ENCODE peak calls at places on chromosomes 2 and 18, in five cellular contexts. G, H, W, K and A are unnamed samples. For H3K4me1, the result is how much of the 10 kb centered on the place peaks cover.

GRCh38 chr2:182522428-182522896 is 95.6 kb upstream of the PDE1A start:
- DNase-seq in G (no peak), H (peak), W (no peak), K (no peak), A (no peak)

GRCh38 chr18:25146113-25146512 is 205.9 kb downstream of the ZNF521 start:
- DNase-seq in G (no peak), H (no peak), W (no peak), K (no peak), A (no peak)

GRCh38 chr18:79458131-79458838 is 62.6 kb downstream of the NFATC1 start:
- DNase-seq in G (peak), H (no peak), W (peak), K (peak), A (no peak)

GRCh38 chr2:237073552-237073951 is 12.1 kb upstream of the COPS8 start:
- DNase-seq in G (peak), H (no peak), W (no peak), K (peak), A (no peak)

GRCh38 chr2:25274868-25275574 is 66.7 kb downstream of the DNMT3A start:
- DNase-seq in G (no peak), H (no peak), W (no peak), K (no peak), A (no peak)

GRCh38 chr2:64751286-64752260 is 97.9 kb upstream of the SERTAD2 start:
- DNase-seq in G (peak), H (no peak), W (peak), K (peak), A (peak)

GRCh38 chr2:75998451-75998850 is 287.7 kb upstream of the GCFC2 start:
- DNase-seq in G (no peak), H (no peak), W (no peak), K (no peak), A (no peak)

GRCh38 chr18:27608742-27609141 is 423.6 kb upstream of the CHST9 start:
- DNase-seq in G (peak), H (no peak), W (no peak), K (no peak), A (peak)

GRCh38 chr18:48607049-48607984 is 68.5 kb downstream of the CTIF start:
- DNase-seq in G (no peak), H (peak), W (no peak), K (peak), A (no peak)

GRCh38 chr2:8219631-8220393 is 462.0 kb upstream of the ID2 start:
- DNase-seq in G (no peak), H (no peak), W (no peak), K (no peak), A (no peak)

GRCh38 chr2:11342561-11343343 is 1.7 kb downstream of the ROCK2 start:
- DNase-seq in G (peak), H (peak), W (peak), K (peak), A (peak)
- H2AFZ ChIP-seq in G (no peak), H (no peak), W (no peak), K (no peak), A (no peak)

DNA sequence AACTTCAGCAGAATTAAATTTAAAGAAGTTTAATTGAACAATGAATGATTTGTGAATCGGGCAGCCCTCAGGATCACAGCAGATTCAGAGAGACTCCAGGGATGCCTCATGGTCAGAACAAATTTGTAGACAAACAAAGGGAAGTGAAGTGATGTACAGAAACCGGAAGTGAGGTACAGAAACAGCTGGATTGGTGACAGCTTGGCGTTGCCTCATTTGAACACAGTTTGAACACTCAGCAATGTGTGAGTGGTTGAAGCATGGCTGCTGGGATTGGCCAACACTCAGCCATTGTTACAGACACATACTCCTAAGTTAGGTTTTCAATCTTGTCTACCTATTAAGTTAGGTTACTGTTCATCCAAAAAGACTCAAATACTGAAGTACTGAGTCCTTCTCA is 137.8 kb downstream of the SLC4A3 start:
- DNase-seq in G (no peak), H (no peak), W (no peak), K (no peak), A (peak)
- TF ChIP-seq EZH2phosphoT487 in G (no peak), H (no peak), W (no peak), K (no peak), A (no peak)

GRCh38 chr2:66674087-66674486 is 239.2 kb downstream of the MEIS1 start:
- DNase-seq in G (no peak), H (no peak), W (no peak), K (no peak), A (no peak)
- H3K4me1 ChIP-seq in G (under half), H (under half), W (under half), K (under half), A (under half)

GRCh38 chr18:2924920-2925319 is 78.1 kb downstream of the EMILIN2 start:
- DNase-seq in G (no peak), H (no peak), W (no peak), K (no peak), A (no peak)
- H2AFZ ChIP-seq in G (no peak), H (no peak), W (no peak), K (no peak), A (no peak)

GRCh38 chr2:165646321-165646801 is 147.7 kb downstream of the GALNT3 start:
- DNase-seq in G (no peak), H (no peak), W (no peak), K (peak), A (no peak)
- TF ChIP-seq EZH2phosphoT487 in G (no peak), H (no peak), W (no peak), K (no peak), A (no peak)

GRCh38 chr2:111145951-111146350 is 25.2 kb downstream of the BCL2L11 start:
- DNase-seq in G (no peak), H (no peak), W (no peak), K (no peak), A (no peak)

GRCh38 chr2:111140815-111141214 is 20.1 kb downstream of the BCL2L11 start:
- DNase-seq in G (peak), H (no peak), W (no peak), K (no peak), A (no peak)

GRCh38 chr2:111145103-111145760 is 24.5 kb downstream of the BCL2L11 start:
- DNase-seq in G (no peak), H (no peak), W (no peak), K (no peak), A (no peak)

GRCh38 chr2:111142101-111142500 is 21.4 kb downstream of the BCL2L11 start:
- DNase-seq in G (no peak), H (no peak), W (no peak), K (no peak), A (no peak)

DNA sequence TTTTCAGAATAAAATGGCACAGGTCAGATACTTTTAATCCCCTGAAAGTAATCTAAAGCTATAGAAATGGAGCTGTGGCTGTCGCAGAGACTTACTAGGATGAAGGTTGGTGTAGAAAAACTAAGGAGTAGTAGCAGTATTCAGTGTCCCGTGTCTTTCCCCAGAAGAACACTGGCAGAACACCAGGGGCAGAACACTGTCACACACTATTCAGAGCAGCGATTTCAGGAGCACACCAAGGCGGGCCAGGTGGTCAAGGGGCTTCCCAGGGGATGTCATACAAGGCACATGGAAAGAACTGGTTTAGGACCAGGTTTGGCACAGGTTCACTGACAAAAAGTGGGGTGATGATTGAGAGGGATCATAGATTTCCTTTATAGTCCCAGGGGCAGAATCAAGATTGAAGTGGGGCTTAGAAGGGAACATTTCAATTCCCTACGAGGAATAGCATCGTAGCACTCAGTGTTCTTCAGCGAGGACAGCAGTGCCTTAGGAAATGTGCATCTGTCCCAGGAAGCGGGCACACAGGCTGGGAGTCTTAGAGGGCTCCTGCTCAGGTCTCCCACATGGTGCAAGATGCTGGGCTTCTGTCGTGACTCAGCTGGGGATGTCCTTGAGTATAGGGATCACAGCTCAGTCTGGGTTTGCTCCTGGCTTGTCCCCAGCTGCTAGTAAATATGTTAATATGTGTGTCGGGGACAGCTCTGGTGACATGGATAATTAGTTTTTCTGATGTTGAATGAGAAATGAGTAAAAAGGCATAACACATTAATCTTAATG is 22.6 kb downstream of the BCL2L11 start:
- DNase-seq in G (no peak), H (no peak), W (no peak), K (no peak), A (no peak)
- H3K4me1 ChIP-seq in G (under half), H (under half), W (under half), K (under half), A (under half)

DNA sequence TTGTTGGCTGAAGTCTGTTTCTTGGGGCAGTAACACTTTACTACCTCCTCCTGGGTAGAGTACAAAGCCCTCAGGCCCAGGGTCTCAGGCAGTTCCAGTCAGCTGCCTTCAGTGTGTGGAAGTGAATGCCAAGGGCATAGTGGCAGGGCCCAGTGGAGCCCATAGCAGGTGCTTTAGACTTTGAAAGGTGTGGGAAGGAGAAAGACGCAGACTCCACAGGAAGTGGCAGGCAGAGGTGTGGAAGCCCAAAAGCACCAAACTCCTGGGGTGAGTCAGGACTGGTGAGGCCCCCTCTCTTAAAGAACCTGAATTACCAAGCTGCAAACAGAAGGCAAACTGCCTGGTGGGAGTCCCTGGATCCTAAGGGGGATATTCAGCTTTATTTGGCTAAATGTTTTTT is 45.3 kb downstream of the ADAM23 start:
- DNase-seq in G (no peak), H (no peak), W (no peak), K (no peak), A (no peak)
- H2AFZ ChIP-seq in G (no peak), H (no peak), W (no peak), K (no peak), A (no peak)

DNA sequence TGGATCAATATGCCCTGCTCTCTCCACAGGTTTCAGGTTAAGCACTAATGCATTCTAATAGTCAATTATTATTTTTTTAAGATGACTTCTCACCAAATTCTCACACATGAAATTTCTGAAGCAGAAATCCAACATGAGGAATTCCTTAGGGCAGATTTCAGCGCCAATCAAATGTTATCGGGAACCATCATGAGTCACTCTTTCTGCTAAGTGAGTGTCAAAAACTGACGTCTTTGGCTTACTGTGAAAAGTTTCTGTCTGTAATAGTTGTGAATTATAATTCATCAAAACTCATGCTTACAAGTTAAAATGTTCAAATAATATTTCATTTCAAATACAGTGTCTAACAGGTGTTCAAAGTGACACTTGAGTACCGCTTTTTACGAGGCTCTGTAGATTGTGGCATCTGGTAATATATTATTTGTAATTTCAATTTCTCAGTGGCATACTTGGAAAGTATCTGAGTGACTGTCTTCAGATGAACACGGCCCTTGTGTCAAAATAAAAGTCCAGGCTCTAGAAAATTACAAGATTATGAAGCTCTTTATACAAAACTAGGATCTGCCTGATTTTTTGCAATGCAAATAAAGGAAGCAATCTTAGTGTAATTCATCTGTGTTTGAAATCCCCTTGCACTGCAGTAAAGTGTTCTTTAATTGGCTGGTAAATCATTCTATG is 1038.7 kb downstream of the SOCS6 start:
- DNase-seq in G (no peak), H (no peak), W (no peak), K (no peak), A (no peak)
- TF ChIP-seq EZH2phosphoT487 in G (no peak), H (no peak), W (no peak), K (no peak), A (no peak)

GRCh38 chr2:38685116-38685735 is 19.3 kb downstream of the GALM start:
- DNase-seq in G (peak), H (no peak), W (no peak), K (no peak), A (no peak)

GRCh38 chr2:38683766-38684165 is 17.9 kb downstream of the GALM start:
- DNase-seq in G (no peak), H (no peak), W (no peak), K (no peak), A (no peak)

GRCh38 chr2:38676681-38677080 is 10.8 kb downstream of the GALM start:
- DNase-seq in G (no peak), H (no peak), W (no peak), K (no peak), A (no peak)

DNA sequence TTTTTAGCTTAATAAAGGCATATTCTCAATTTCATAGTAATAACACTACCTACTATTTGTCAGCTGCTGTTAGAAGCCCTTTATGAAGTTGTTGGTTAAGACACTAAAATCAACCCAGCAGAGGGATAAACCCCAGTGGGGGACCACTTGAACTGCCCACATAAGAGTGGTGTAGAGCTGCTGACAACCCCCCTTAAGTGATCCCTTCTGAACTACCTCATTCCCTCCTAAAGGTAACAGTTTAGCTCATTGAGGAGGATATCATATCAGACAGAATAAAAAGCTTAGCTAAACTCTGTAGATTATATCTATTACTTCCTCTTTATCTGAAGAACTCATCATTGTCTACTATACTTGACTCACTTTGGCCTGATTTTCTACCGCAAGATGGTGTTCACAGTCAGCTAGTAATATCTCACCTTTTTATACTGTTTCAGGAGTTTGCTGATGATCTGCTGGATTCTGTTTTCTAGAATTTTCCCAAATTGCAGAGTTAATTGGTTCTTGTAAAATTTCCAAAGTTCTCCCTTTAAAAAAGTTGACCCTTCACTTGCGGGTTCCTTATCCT is 16.2 kb downstream of the GALM start:
- DNase-seq in G (no peak), H (no peak), W (no peak), K (no peak), A (no peak)
- H3K4me1 ChIP-seq in G (under half), H (under half), W (under half), K (under half), A (under half)

GRCh38 chr2:224222976-224223375 is 178.9 kb downstream of the FAM124B start:
- DNase-seq in G (no peak), H (no peak), W (no peak), K (no peak), A (no peak)
- H2AFZ ChIP-seq in G (no peak), H (peak), W (peak), K (peak), A (no peak)